ENCODE peak calls at places on chromosomes 16 and 17, in six cellular contexts. One of them, this sample, is unnamed.

GRCh38 chr16:89094252-89094901 is 725 bp downstream of the ACSF3 start:
- DNase-seq in brain microvascular endothelial cell: no peak
- DNase-seq in bronchial epithelial cell: peak
- DNase-seq in CD8-positive, alpha-beta T cell: peak
- DNase-seq in GM06990: no peak
- DNase-seq in progenitor cell of endocrine pancreas: no peak
- DNase-seq in this sample: no peak

GRCh38 chr16:15961557-15962205 is 12.3 kb downstream of the ABCC1 start:
- DNase-seq in brain microvascular endothelial cell: no peak
- DNase-seq in bronchial epithelial cell: no peak
- DNase-seq in CD8-positive, alpha-beta T cell: no peak
- DNase-seq in GM06990: peak
- DNase-seq in progenitor cell of endocrine pancreas: no peak
- DNase-seq in this sample: no peak

GRCh38 chr17:57481901-57482300 is 225.6 kb downstream of the MSI2 start:
- DNase-seq in brain microvascular endothelial cell: peak
- DNase-seq in bronchial epithelial cell: no peak
- DNase-seq in CD8-positive, alpha-beta T cell: no peak
- DNase-seq in GM06990: no peak
- DNase-seq in progenitor cell of endocrine pancreas: no peak
- DNase-seq in this sample: no peak

GRCh38 chr17:17403899-17404576 is 72.8 kb upstream of the MED9 start:
- DNase-seq in brain microvascular endothelial cell: no peak
- DNase-seq in bronchial epithelial cell: no peak
- DNase-seq in CD8-positive, alpha-beta T cell: peak
- DNase-seq in GM06990: no peak
- DNase-seq in progenitor cell of endocrine pancreas: no peak
- DNase-seq in this sample: no peak

GRCh38 chr17:5592382-5592781 is 8.1 kb upstream of the NLRP1 start:
- DNase-seq in brain microvascular endothelial cell: no peak
- DNase-seq in bronchial epithelial cell: peak
- DNase-seq in CD8-positive, alpha-beta T cell: no peak
- DNase-seq in GM06990: no peak
- DNase-seq in progenitor cell of endocrine pancreas: no peak
- DNase-seq in this sample: peak

GRCh38 chr16:10921536-10922327 is 20.5 kb downstream of the DEXI start:
- DNase-seq in brain microvascular endothelial cell: no peak
- DNase-seq in bronchial epithelial cell: no peak
- DNase-seq in CD8-positive, alpha-beta T cell: no peak
- DNase-seq in GM06990: no peak
- DNase-seq in progenitor cell of endocrine pancreas: no peak
- DNase-seq in this sample: no peak

GRCh38 chr17:81092518-81093095 is 57.7 kb downstream of the BAIAP2 start:
- DNase-seq in brain microvascular endothelial cell: no peak
- DNase-seq in bronchial epithelial cell: peak
- DNase-seq in CD8-positive, alpha-beta T cell: no peak
- DNase-seq in GM06990: no peak
- DNase-seq in progenitor cell of endocrine pancreas: no peak
- DNase-seq in this sample: no peak

GRCh38 chr16:14223632-14224031 is 152.5 kb downstream of the MRTFB start:
- DNase-seq in brain microvascular endothelial cell: no peak
- DNase-seq in bronchial epithelial cell: no peak
- DNase-seq in CD8-positive, alpha-beta T cell: no peak
- DNase-seq in GM06990: no peak
- DNase-seq in progenitor cell of endocrine pancreas: no peak
- DNase-seq in this sample: no peak

GRCh38 chr17:76268015-76268749 is 3.0 kb downstream of the UBALD2 start:
- DNase-seq in brain microvascular endothelial cell: peak
- DNase-seq in bronchial epithelial cell: peak
- DNase-seq in CD8-positive, alpha-beta T cell: peak
- DNase-seq in GM06990: peak
- DNase-seq in progenitor cell of endocrine pancreas: no peak
- DNase-seq in this sample: peak

GRCh38 chr17:39872700-39873099 is 4.7 kb downstream of the ZPBP2 start:
- DNase-seq in brain microvascular endothelial cell: no peak
- DNase-seq in bronchial epithelial cell: no peak
- DNase-seq in CD8-positive, alpha-beta T cell: no peak
- DNase-seq in GM06990: no peak
- DNase-seq in progenitor cell of endocrine pancreas: no peak
- DNase-seq in this sample: no peak
- TF ChIP-seq CTCF in brain microvascular endothelial cell: no peak
- TF ChIP-seq CTCF in bronchial epithelial cell: no peak
- TF ChIP-seq CTCF in CD8-positive, alpha-beta T cell: no peak
- TF ChIP-seq CTCF in GM06990: peak
- TF ChIP-seq CTCF in progenitor cell of endocrine pancreas: no peak
- TF ChIP-seq CTCF in this sample: no peak

GRCh38 chr16:46688101-46688656 is 799 bp downstream of the VPS35 start:
- DNase-seq in brain microvascular endothelial cell: no peak
- DNase-seq in bronchial epithelial cell: peak
- DNase-seq in CD8-positive, alpha-beta T cell: no peak
- DNase-seq in GM06990: no peak
- DNase-seq in progenitor cell of endocrine pancreas: no peak
- DNase-seq in this sample: no peak
- TF ChIP-seq CTCF in brain microvascular endothelial cell: peak
- TF ChIP-seq CTCF in bronchial epithelial cell: no peak
- TF ChIP-seq CTCF in CD8-positive, alpha-beta T cell: no peak
- TF ChIP-seq CTCF in GM06990: no peak
- TF ChIP-seq CTCF in progenitor cell of endocrine pancreas: peak
- TF ChIP-seq CTCF in this sample: no peak

DNA sequence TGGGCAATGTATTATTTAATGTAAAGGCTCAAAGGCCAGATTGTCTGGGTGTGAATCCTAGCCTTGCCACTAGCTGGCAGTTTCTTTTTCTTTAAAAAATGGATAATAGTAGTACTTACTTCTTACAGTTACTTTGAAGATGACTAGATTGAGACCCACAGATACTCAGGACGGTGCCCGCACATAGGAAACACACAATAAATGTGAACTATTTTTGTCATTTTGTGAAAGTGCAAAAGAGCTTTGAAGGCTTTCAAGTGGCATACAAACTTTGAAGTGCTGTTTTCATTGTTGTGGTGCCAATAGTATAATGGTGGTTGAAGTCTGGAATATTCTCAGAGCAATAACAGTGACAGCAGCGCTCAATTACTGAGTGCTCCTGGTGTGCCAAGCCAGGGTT is 63.6 kb downstream of the OTOA start:
- DNase-seq in brain microvascular endothelial cell: no peak
- DNase-seq in bronchial epithelial cell: no peak
- DNase-seq in CD8-positive, alpha-beta T cell: no peak
- DNase-seq in GM06990: no peak
- DNase-seq in progenitor cell of endocrine pancreas: no peak
- DNase-seq in this sample: no peak
- TF ChIP-seq CTCF in brain microvascular endothelial cell: no peak
- TF ChIP-seq CTCF in bronchial epithelial cell: no peak
- TF ChIP-seq CTCF in CD8-positive, alpha-beta T cell: no peak
- TF ChIP-seq CTCF in GM06990: no peak
- TF ChIP-seq CTCF in progenitor cell of endocrine pancreas: no peak
- TF ChIP-seq CTCF in this sample: no peak

DNA sequence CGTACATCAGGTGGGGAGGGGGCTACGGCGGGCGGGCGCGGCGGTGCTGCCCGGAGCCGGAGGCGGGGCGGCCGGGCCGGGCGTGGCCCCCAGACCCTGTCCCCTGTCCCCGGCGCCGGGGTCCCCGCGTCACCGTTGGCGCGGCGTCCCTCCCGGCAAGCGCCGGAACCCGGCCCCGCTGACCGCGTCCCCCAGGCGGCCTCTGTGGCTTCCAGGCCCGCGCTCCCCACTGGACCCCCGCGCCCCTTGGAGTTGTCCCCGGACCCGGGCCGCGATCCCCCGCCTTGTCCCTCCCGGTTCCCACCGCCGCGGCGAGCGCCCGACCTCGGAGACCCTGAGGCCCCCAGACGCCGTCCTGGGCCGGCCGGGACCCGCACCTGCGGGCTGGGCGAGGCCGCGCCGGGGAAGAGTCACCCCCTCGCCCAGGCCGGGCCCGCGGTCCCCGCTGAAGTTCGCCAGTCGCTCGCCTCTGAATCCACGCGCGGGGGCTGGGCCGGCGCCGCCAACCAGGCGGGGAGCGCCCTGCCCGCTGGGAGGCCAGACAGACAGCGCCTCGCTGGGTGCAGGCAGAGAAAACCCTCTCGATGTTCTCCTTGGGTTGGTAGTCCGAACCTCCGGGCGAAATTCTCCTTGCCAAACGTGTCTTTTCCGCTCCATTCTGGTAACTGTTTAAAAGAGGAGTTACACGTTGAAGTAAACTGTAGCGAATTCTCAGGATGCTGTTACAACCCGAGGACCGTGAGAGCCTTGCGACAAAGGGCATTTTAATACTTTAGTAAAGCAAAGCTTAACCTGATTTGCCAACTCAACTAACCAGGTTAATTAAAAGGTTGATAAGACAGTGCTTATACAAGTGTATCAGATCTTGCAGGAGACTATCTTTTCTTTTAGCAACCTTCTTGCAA is 761 bp downstream of the GAN start:
- DNase-seq in brain microvascular endothelial cell: peak
- DNase-seq in bronchial epithelial cell: peak
- DNase-seq in CD8-positive, alpha-beta T cell: peak
- DNase-seq in GM06990: peak
- DNase-seq in progenitor cell of endocrine pancreas: peak
- DNase-seq in this sample: peak
- TF ChIP-seq CTCF in brain microvascular endothelial cell: peak
- TF ChIP-seq CTCF in bronchial epithelial cell: peak
- TF ChIP-seq CTCF in CD8-positive, alpha-beta T cell: no peak
- TF ChIP-seq CTCF in GM06990: peak
- TF ChIP-seq CTCF in progenitor cell of endocrine pancreas: no peak
- TF ChIP-seq CTCF in this sample: no peak

GRCh38 chr17:78044280-78044835 is 84.2 kb downstream of the TMC6 start:
- DNase-seq in brain microvascular endothelial cell: no peak
- DNase-seq in bronchial epithelial cell: no peak
- DNase-seq in CD8-positive, alpha-beta T cell: no peak
- DNase-seq in GM06990: no peak
- DNase-seq in progenitor cell of endocrine pancreas: no peak
- DNase-seq in this sample: no peak
- TF ChIP-seq CTCF in brain microvascular endothelial cell: no peak
- TF ChIP-seq CTCF in bronchial epithelial cell: no peak
- TF ChIP-seq CTCF in CD8-positive, alpha-beta T cell: no peak
- TF ChIP-seq CTCF in GM06990: no peak
- TF ChIP-seq CTCF in progenitor cell of endocrine pancreas: no peak
- TF ChIP-seq CTCF in this sample: no peak

GRCh38 chr16:8904018-8904430 is 21.9 kb downstream of the LITAFD start:
- DNase-seq in brain microvascular endothelial cell: no peak
- DNase-seq in bronchial epithelial cell: no peak
- DNase-seq in CD8-positive, alpha-beta T cell: no peak
- DNase-seq in GM06990: no peak
- DNase-seq in progenitor cell of endocrine pancreas: no peak
- DNase-seq in this sample: no peak

GRCh38 chr16:8907096-8907495 is 24.9 kb downstream of the LITAFD start:
- DNase-seq in brain microvascular endothelial cell: no peak
- DNase-seq in bronchial epithelial cell: no peak
- DNase-seq in CD8-positive, alpha-beta T cell: no peak
- DNase-seq in GM06990: no peak
- DNase-seq in progenitor cell of endocrine pancreas: no peak
- DNase-seq in this sample: no peak

GRCh38 chr16:8905168-8905762 is 23.1 kb downstream of the LITAFD start:
- DNase-seq in brain microvascular endothelial cell: peak
- DNase-seq in bronchial epithelial cell: peak
- DNase-seq in CD8-positive, alpha-beta T cell: no peak
- DNase-seq in GM06990: no peak
- DNase-seq in progenitor cell of endocrine pancreas: no peak
- DNase-seq in this sample: no peak

GRCh38 chr16:8908779-8909468 is 26.8 kb downstream of the LITAFD start:
- DNase-seq in brain microvascular endothelial cell: no peak
- DNase-seq in bronchial epithelial cell: peak
- DNase-seq in CD8-positive, alpha-beta T cell: no peak
- DNase-seq in GM06990: no peak
- DNase-seq in progenitor cell of endocrine pancreas: no peak
- DNase-seq in this sample: no peak

DNA sequence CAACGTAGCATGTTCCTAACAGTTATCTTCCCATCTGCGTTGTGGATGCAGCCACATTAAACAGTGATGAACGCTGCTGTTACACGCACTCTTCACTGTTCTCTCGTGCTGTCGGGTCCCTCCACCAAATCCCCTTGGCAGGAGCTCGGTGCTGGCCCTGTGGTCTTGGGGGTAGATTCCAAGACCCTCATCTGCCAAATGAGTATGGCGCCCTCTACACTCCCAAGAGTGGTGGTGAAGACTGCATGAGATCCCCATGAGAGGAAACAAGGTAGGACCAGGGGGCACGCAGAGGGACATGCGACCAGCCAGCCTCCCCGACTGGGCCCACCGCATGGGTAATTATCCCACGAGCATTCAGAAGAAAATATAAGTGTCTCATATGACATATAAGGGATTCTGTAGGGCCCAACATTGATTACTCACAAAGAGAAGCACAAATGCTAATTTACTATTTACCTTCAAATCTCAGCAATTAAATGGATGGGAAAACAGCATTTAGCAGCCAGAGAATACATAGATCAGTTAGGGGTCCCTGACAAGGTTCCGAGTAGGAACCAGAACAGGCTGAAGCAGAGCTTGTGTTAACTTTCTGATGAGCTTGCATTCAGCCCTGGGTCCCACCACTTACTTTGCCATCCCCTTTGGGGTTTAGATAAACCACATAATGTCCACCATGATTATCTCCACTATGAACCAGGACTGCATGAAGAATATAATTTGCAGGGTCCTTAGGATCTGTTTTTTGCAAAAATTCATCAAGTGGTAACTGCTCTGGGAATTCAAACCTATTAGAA is 23.8 kb downstream of the LITAFD start:
- DNase-seq in brain microvascular endothelial cell: no peak
- DNase-seq in bronchial epithelial cell: no peak
- DNase-seq in CD8-positive, alpha-beta T cell: no peak
- DNase-seq in GM06990: no peak
- DNase-seq in progenitor cell of endocrine pancreas: no peak
- DNase-seq in this sample: no peak
- TF ChIP-seq CTCF in brain microvascular endothelial cell: peak
- TF ChIP-seq CTCF in bronchial epithelial cell: peak
- TF ChIP-seq CTCF in CD8-positive, alpha-beta T cell: no peak
- TF ChIP-seq CTCF in GM06990: peak
- TF ChIP-seq CTCF in progenitor cell of endocrine pancreas: peak
- TF ChIP-seq CTCF in this sample: no peak

GRCh38 chr17:46951681-46952080 is 27.4 kb downstream of the RPRML start:
- DNase-seq in brain microvascular endothelial cell: no peak
- DNase-seq in bronchial epithelial cell: no peak
- DNase-seq in CD8-positive, alpha-beta T cell: no peak
- DNase-seq in GM06990: no peak
- DNase-seq in progenitor cell of endocrine pancreas: no peak
- DNase-seq in this sample: no peak
- TF ChIP-seq CTCF in brain microvascular endothelial cell: no peak
- TF ChIP-seq CTCF in bronchial epithelial cell: no peak
- TF ChIP-seq CTCF in CD8-positive, alpha-beta T cell: no peak
- TF ChIP-seq CTCF in GM06990: no peak
- TF ChIP-seq CTCF in progenitor cell of endocrine pancreas: no peak
- TF ChIP-seq CTCF in this sample: no peak

GRCh38 chr16:73268311-73268997 is 220.5 kb upstream of the ZFHX3 start:
- DNase-seq in brain microvascular endothelial cell: no peak
- DNase-seq in bronchial epithelial cell: no peak
- DNase-seq in CD8-positive, alpha-beta T cell: no peak
- DNase-seq in GM06990: no peak
- DNase-seq in progenitor cell of endocrine pancreas: no peak
- DNase-seq in this sample: no peak
- TF ChIP-seq CTCF in brain microvascular endothelial cell: peak
- TF ChIP-seq CTCF in bronchial epithelial cell: no peak
- TF ChIP-seq CTCF in CD8-positive, alpha-beta T cell: no peak
- TF ChIP-seq CTCF in GM06990: no peak
- TF ChIP-seq CTCF in progenitor cell of endocrine pancreas: no peak
- TF ChIP-seq CTCF in this sample: no peak